ENCODE peak calls at places on chromosomes 1 and 21, in five cellular contexts. One of them, this sample, is unnamed.

GRCh38 chr1:228092342-228093049 is 10.0 kb downstream of the ARF1 start:
- DNase-seq in GM03348: no peak
- DNase-seq in amniotic stem cell: no peak
- DNase-seq in activated CD4-positive, CD25-positive, alpha-beta regulatory T cell: no peak
- DNase-seq in substantia nigra: no peak
- DNase-seq in this sample: no peak

GRCh38 chr1:234538930-234539649 is 60.1 kb upstream of the TARBP1 start:
- DNase-seq in amniotic stem cell: no peak
- DNase-seq in GM03348: no peak
- DNase-seq in activated CD4-positive, CD25-positive, alpha-beta regulatory T cell: no peak
- DNase-seq in substantia nigra: no peak
- DNase-seq in this sample: peak

GRCh38 chr1:66725885-66726665 is 26.2 kb upstream of the DYNLT5 start:
- DNase-seq in amniotic stem cell: peak
- DNase-seq in substantia nigra: peak
- DNase-seq in activated CD4-positive, CD25-positive, alpha-beta regulatory T cell: peak
- DNase-seq in GM03348: peak
- DNase-seq in this sample: peak

GRCh38 chr1:3349161-3349967 is 105.1 kb upstream of the ARHGEF16 start:
- DNase-seq in activated CD4-positive, CD25-positive, alpha-beta regulatory T cell: no peak
- DNase-seq in amniotic stem cell: no peak
- DNase-seq in GM03348: no peak
- DNase-seq in substantia nigra: no peak
- DNase-seq in this sample: no peak

GRCh38 chr1:47439151-47440051 is 1.6 kb downstream of the FOXD2 start:
- DNase-seq in substantia nigra: no peak
- DNase-seq in amniotic stem cell: no peak
- DNase-seq in GM03348: no peak
- DNase-seq in activated CD4-positive, CD25-positive, alpha-beta regulatory T cell: no peak
- DNase-seq in this sample: no peak

GRCh38 chr1:106755682-106756406 is 300.6 kb upstream of the PRMT6 start:
- DNase-seq in substantia nigra: no peak
- DNase-seq in activated CD4-positive, CD25-positive, alpha-beta regulatory T cell: no peak
- DNase-seq in GM03348: no peak
- DNase-seq in amniotic stem cell: peak
- DNase-seq in this sample: no peak

GRCh38 chr1:2548068-2548589 is 8.0 kb upstream of the TNFRSF14 start:
- DNase-seq in amniotic stem cell: peak
- DNase-seq in activated CD4-positive, CD25-positive, alpha-beta regulatory T cell: peak
- DNase-seq in GM03348: peak
- DNase-seq in substantia nigra: peak
- DNase-seq in this sample: peak

GRCh38 chr21:28283652-28284490 is 708.8 kb downstream of the LTN1 start:
- DNase-seq in substantia nigra: no peak
- DNase-seq in activated CD4-positive, CD25-positive, alpha-beta regulatory T cell: no peak
- DNase-seq in amniotic stem cell: peak
- DNase-seq in GM03348: peak
- DNase-seq in this sample: no peak